ENCODE peak calls at places on chromosomes 7 and 10, in eight cellular contexts. Q is bronchial epithelial cell, J is brain microvascular endothelial cell, S is foreskin fibroblast, H is ovary, B is AG04450, D is neural progenitor cell, Z is upper lobe of left lung. V is an unnamed sample.

GRCh38 chr7:155731375-155731774 is 80.9 kb downstream of the SHH start:
- DNase-seq in Q (peak), J (no peak), S (no peak), H (no peak), B (no peak), D (no peak), Z (no peak), V (no peak)

GRCh38 chr7:133820584-133820983 is 306.6 kb upstream of the LRGUK start:
- DNase-seq in Q (no peak), J (no peak), S (no peak), H (no peak), B (no peak), D (no peak), Z (no peak), V (no peak)

GRCh38 chr7:148915211-148915610 is 31.1 kb upstream of the EZH2 start:
- DNase-seq in Q (no peak), J (no peak), S (no peak), H (no peak), B (no peak), D (no peak), Z (no peak), V (no peak)

GRCh38 chr7:27652518-27652917 is 10.2 kb downstream of the HIBADH start:
- DNase-seq in Q (no peak), J (no peak), S (no peak), H (no peak), B (no peak), D (peak), Z (no peak), V (no peak)

GRCh38 chr10:36086976-36087726 is 445.1 kb upstream of the FZD8 start:
- DNase-seq in Q (peak), J (no peak), S (no peak), H (no peak), B (no peak), D (no peak), Z (no peak), V (no peak)

GRCh38 chr7:2719007-2719406 is 31.0 kb downstream of the AMZ1 start:
- DNase-seq in Q (no peak), J (no peak), S (no peak), H (no peak), B (no peak), D (peak), Z (no peak), V (no peak)

GRCh38 chr7:99786726-99787300 is 2.8 kb upstream of the CYP3A4 start:
- DNase-seq in Q (peak), J (no peak), S (no peak), H (no peak), B (no peak), D (no peak), Z (no peak), V (no peak)

GRCh38 chr10:132933308-132934042 is 8.9 kb downstream of the CFAP46 start:
- DNase-seq in Q (no peak), J (no peak), S (no peak), H (no peak), B (no peak), D (no peak), Z (peak), V (no peak)

DNA sequence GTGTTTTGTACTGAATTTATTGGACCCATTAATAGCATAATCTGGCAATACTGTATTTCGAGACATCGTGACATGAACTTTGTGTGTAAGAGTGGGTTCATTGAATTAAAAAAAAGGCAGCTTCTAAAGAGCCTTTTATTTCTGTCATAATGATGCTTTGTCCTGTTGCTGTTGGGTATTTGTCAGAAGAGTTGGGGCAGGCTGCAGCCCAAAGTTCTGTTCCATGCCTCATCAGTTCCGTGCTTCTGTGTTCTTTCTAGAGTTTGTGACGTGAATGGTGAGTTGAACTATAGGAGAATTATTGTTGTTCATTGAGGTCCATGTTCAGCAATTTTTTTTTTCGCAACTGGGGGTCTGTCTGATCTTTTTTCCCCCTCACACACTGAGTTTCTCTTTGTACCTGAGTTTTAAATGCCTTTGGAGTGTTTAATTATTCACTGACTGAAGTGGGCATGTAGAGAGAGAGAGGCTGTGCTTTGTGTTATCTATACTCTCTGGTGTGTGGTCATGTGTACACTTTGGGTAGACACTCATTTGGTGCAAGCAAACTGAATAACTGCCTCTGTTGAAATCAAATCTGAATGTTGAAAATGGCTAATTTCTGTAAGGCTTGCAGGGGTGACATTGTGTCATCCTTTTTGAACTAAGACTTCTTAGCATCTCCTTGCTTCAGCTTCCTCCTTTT is 69.8 kb downstream of the ADD3 start:
- DNase-seq in Q (no peak), J (no peak), S (peak), H (no peak), B (no peak), D (no peak), Z (no peak), V (no peak)
- TF ChIP-seq CTCF in Q (no peak), J (no peak), S (no peak), H (no peak), B (no peak), D (no peak), Z (no peak), V (no peak)

DNA sequence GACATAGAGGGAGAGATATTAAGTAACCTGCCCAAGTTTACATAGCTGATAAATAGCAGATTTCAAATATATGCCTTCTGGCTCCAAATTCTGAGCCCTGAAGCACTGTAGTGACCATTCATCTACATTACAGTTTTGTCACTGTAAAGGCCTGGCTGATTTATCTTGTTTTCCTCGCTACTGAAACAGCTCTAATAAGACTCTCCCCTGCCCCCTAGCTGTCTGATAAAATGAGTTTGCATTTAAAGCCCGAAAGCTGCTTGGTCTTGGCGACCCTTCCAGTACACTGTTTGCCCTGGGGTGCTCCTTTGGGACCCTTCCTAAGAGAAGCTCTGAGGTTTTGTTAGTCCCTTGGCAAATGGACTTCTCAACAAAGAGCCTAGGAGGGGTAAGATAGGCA is 59.7 kb upstream of the RAB11FIP2 start:
- DNase-seq in Q (peak), J (peak), S (peak), H (no peak), B (no peak), D (peak), Z (no peak), V (no peak)
- TF ChIP-seq CTCF in Q (peak), J (peak), S (peak), H (no peak), B (peak), D (peak), Z (no peak), V (peak)

DNA sequence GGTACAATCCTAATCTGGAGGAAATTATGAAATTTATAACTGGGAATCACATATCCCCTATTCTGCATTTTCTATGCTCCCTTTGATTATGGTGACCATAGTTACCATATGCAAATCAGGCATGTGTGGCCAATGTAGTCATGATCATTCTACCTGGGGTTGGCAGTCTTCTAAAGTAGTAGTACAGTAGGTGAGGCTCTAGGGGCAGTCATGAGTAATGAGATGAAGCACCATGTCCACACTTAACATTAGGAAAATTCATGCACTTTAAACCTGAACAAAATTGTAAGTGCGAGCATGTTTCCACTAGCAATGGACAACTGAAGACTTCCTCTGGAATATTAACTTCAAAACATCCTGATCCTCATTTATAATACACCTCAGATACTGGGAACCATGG is 545.9 kb downstream of the SUGCT start:
- DNase-seq in Q (peak), J (no peak), S (peak), H (no peak), B (no peak), D (peak), Z (no peak), V (no peak)
- TF ChIP-seq CTCF in Q (peak), J (peak), S (peak), H (no peak), B (peak), D (peak), Z (no peak), V (peak)

DNA sequence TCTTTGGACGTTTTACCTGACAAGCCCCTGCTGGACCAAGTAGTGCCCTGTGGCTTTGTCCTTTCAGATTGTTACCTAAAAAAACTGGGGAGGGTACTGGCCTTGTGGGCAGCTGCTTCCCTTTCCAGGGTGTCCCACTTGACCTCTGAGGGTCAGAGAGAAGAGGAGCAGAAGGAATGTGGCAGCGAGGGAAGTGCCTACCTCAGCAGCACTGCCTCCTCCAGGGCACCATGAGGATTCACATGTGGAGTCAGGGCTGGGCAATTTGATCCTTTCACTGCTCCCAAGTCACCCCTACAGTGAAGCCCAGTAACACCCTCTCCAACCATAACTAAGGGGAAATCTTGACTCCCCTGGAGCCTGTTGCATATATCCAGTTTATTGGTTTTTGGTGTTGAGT is 64.6 kb downstream of the ITGB1 start:
- DNase-seq in Q (no peak), J (no peak), S (peak), H (no peak), B (no peak), D (peak), Z (no peak), V (no peak)
- TF ChIP-seq CTCF in Q (peak), J (peak), S (no peak), H (no peak), B (peak), D (peak), Z (no peak), V (peak)

GRCh38 chr10:86336341-86336740 is 30.3 kb downstream of the GRID1 start:
- DNase-seq in Q (no peak), J (no peak), S (no peak), H (no peak), B (no peak), D (no peak), Z (no peak), V (no peak)

GRCh38 chr10:86335831-86336230 is 30.8 kb downstream of the GRID1 start:
- DNase-seq in Q (no peak), J (no peak), S (no peak), H (no peak), B (no peak), D (no peak), Z (no peak), V (no peak)

GRCh38 chr10:86335257-86335656 is 31.3 kb downstream of the GRID1 start:
- DNase-seq in Q (no peak), J (no peak), S (no peak), H (no peak), B (no peak), D (no peak), Z (no peak), V (no peak)

GRCh38 chr10:86333813-86334514 is 32.6 kb downstream of the GRID1 start:
- DNase-seq in Q (no peak), J (no peak), S (no peak), H (no peak), B (no peak), D (no peak), Z (no peak), V (no peak)

DNA sequence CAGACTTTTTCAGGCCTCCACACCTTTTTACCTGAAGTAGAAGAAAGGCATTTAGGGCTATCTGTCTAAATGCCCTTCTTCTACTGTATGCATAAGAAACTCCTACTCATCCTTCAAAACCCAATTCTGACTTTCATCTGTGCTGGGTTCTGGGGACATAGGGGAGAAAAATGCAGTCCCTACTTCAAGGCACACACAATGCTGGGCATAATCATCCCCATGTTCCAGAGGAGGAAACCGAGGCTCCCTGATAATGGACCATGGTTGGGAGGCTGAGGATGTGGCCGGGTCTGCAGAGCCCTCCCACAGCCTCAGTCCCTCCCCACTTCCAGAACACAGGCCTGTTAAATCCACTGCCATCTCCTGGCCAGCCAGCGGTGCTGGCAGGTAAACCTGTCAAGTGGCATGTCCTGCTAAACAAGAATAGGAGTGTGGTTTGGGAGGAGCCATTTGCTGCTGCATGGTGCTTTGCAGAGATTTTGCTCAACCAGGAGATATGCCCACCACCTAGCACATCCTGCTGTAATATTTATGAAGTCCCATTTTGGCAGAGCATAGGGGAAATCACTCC is 32.0 kb downstream of the GRID1 start:
- DNase-seq in Q (peak), J (no peak), S (no peak), H (no peak), B (no peak), D (peak), Z (no peak), V (no peak)
- TF ChIP-seq CTCF in Q (peak), J (no peak), S (no peak), H (no peak), B (no peak), D (peak), Z (no peak), V (no peak)

GRCh38 chr7:1408466-1408865 is 50.8 kb downstream of the MICALL2 start:
- DNase-seq in Q (no peak), J (no peak), S (no peak), H (no peak), B (no peak), D (no peak), Z (no peak), V (no peak)
- TF ChIP-seq CTCF in Q (no peak), J (no peak), S (no peak), H (no peak), B (no peak), D (no peak), Z (no peak), V (no peak)

GRCh38 chr7:154679689-154680088 is 323.2 kb downstream of the PAXIP1 start:
- DNase-seq in Q (no peak), J (no peak), S (no peak), H (no peak), B (no peak), D (no peak), Z (no peak), V (no peak)

GRCh38 chr7:154684651-154685563 is 318.0 kb downstream of the PAXIP1 start:
- DNase-seq in Q (no peak), J (no peak), S (no peak), H (no peak), B (no peak), D (no peak), Z (no peak), V (no peak)

GRCh38 chr7:154677454-154677853 is 325.5 kb downstream of the PAXIP1 start:
- DNase-seq in Q (no peak), J (no peak), S (no peak), H (no peak), B (no peak), D (no peak), Z (peak), V (no peak)

GRCh38 chr7:154682003-154682402 is 320.9 kb downstream of the PAXIP1 start:
- DNase-seq in Q (no peak), J (no peak), S (no peak), H (no peak), B (no peak), D (no peak), Z (no peak), V (no peak)

GRCh38 chr7:154680894-154681659 is 321.8 kb downstream of the PAXIP1 start:
- DNase-seq in Q (no peak), J (no peak), S (no peak), H (no peak), B (no peak), D (no peak), Z (no peak), V (no peak)
- TF ChIP-seq CTCF in Q (no peak), J (no peak), S (no peak), H (no peak), B (no peak), D (no peak), Z (no peak), V (no peak)

GRCh38 chr10:103775786-103776185 is 79.6 kb downstream of the SH3PXD2A start:
- DNase-seq in Q (no peak), J (no peak), S (no peak), H (no peak), B (no peak), D (no peak), Z (no peak), V (no peak)
- TF ChIP-seq CTCF in Q (no peak), J (no peak), S (no peak), H (no peak), B (no peak), D (no peak), Z (no peak), V (no peak)

V was measured in HFFc6.